ENCODE peak calls at places on chromosome 17, in six cellular contexts. U, O, G, L, S and N are unnamed samples.

GRCh38 chr17:31677681-31678080 is 181.4 kb downstream of the COPRS start:
- DNase-seq in L (no peak), U (no peak), S (no peak), G (no peak), O (no peak), N (no peak)

GRCh38 chr17:30363715-30364202 is 15.0 kb upstream of the CPD start:
- DNase-seq in U (no peak), G (no peak), L (no peak), S (no peak), O (no peak), N (peak)

GRCh38 chr17:63647936-63648335 is 25.7 kb downstream of the MAP3K3 start:
- DNase-seq in U (peak), L (no peak), S (no peak), O (no peak), G (no peak), N (no peak)

GRCh38 chr17:75565066-75565465 is 22.5 kb upstream of the MYO15B start:
- DNase-seq in S (no peak), O (no peak), G (no peak), U (no peak), L (peak), N (no peak)

GRCh38 chr17:81167638-81168037 is 1.6 kb upstream of the AATK start:
- DNase-seq in G (no peak), L (no peak), O (no peak), U (no peak), S (no peak), N (no peak)

GRCh38 chr17:12927541-12928425 is 90.0 kb downstream of the ELAC2 start:
- DNase-seq in U (peak), S (no peak), L (no peak), O (peak), G (no peak), N (no peak)

GRCh38 chr17:55794681-55795080 is 43.8 kb downstream of the PCTP start:
- DNase-seq in U (no peak), L (no peak), O (no peak), S (no peak), G (no peak), N (no peak)

GRCh38 chr17:70185280-70185679 is 15.9 kb downstream of the KCNJ2 start:
- DNase-seq in G (no peak), L (no peak), S (no peak), O (no peak), U (no peak), N (no peak)

GRCh38 chr17:9942885-9943284 is 37.8 kb upstream of the RCVRN start:
- DNase-seq in S (no peak), U (no peak), L (no peak), G (no peak), O (no peak), N (no peak)